ENCODE peak calls at places on chromosomes 13 and 19, in seven cellular contexts. F is fibroblast of mammary gland, W is astrocyte, X is upper lobe of right lung, U is Peyer's patch, T is AG09319, R is fibroblast of lung. H is an unnamed sample.

GRCh38 chr13:70732611-70733010 is 624.4 kb upstream of the KLHL1 start:
- DNase-seq in F (no peak), W (no peak), X (no peak), U (no peak), T (no peak), R (no peak), H (no peak)

GRCh38 chr19:722553-723101 is 13.9 kb downstream of the PALM start:
- DNase-seq in F (no peak), W (no peak), X (no peak), U (no peak), T (no peak), R (no peak), H (no peak)

GRCh38 chr19:11300811-11301120 is 4.8 kb downstream of the TSPAN16 start:
- DNase-seq in F (no peak), W (no peak), X (no peak), U (no peak), T (no peak), R (no peak), H (no peak)

GRCh38 chr13:44309771-44310767 is 63.6 kb upstream of the SERP2 start:
- DNase-seq in F (peak), W (peak), X (no peak), U (no peak), T (no peak), R (peak), H (no peak)

GRCh38 chr19:35332817-35333216 is 3.8 kb downstream of the CD22 start:
- DNase-seq in F (no peak), W (no peak), X (no peak), U (no peak), T (no peak), R (no peak), H (no peak)

GRCh38 chr13:111460548-111461444 is 140.4 kb downstream of the TEX29 start:
- DNase-seq in F (peak), W (peak), X (no peak), U (peak), T (peak), R (peak), H (no peak)

GRCh38 chr19:18696023-18696422 is 12.5 kb downstream of the CRTC1 start:
- DNase-seq in F (no peak), W (no peak), X (no peak), U (no peak), T (no peak), R (no peak), H (no peak)

GRCh38 chr19:39679056-39679790 is 23.5 kb downstream of the LGALS16 start:
- DNase-seq in F (no peak), W (no peak), X (no peak), U (no peak), T (no peak), R (no peak), H (no peak)

GRCh38 chr19:19146000-19146608 is 7.8 kb upstream of the TMEM161A start:
- DNase-seq in F (peak), W (no peak), X (peak), U (peak), T (peak), R (peak), H (peak)

DNA sequence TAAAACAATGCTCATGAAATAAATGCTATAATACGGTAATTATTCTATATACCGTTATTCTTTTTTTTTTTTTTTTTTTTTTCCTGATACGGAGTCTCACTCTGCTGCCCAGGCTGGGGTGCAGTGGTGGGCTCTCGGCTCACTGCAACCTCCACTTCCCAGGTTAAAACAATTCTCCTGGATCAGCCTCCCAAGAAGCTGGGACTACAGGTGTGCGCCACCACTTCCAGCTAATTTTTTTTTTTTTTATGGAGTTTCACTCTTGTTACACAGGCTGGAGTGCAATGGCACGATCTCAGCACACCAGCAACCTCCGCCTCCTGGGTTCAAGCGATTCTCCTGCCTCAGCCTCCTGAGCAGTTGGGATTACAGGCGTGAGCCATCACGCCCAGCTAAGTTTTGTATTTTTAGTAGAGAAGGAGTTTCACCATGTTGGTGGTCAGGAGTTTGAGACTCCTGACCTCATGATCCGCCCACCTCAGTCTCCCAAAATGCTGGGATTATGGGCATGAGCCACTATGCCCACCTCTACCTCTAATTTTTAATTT is 6.9 kb downstream of the PPP1R15A start:
- DNase-seq in F (no peak), W (no peak), X (no peak), U (no peak), T (no peak), R (no peak), H (no peak)
- TF ChIP-seq CTCF in F (no peak), W (no peak), X (no peak), U (no peak), T (no peak), R (no peak), H (no peak)

GRCh38 chr13:102724923-102725322 is 30.1 kb upstream of the METTL21C start:
- DNase-seq in F (peak), W (peak), X (no peak), U (no peak), T (no peak), R (peak), H (no peak)

GRCh38 chr13:102726430-102726829 is 31.6 kb upstream of the METTL21C start:
- DNase-seq in F (peak), W (no peak), X (no peak), U (no peak), T (no peak), R (no peak), H (no peak)

GRCh38 chr13:102729560-102730275 is 34.9 kb upstream of the METTL21C start:
- DNase-seq in F (peak), W (peak), X (no peak), U (no peak), T (no peak), R (peak), H (no peak)
- TF ChIP-seq CTCF in F (no peak), W (no peak), X (no peak), U (no peak), T (no peak), R (no peak), H (no peak)

GRCh38 chr19:12526542-12526941 is 24.7 kb downstream of the ZNF564 start:
- DNase-seq in F (no peak), W (no peak), X (no peak), U (no peak), T (no peak), R (no peak), H (no peak)

GRCh38 chr19:12527034-12527836 is 24.0 kb downstream of the ZNF564 start:
- DNase-seq in F (peak), W (peak), X (no peak), U (no peak), T (no peak), R (peak), H (no peak)

DNA sequence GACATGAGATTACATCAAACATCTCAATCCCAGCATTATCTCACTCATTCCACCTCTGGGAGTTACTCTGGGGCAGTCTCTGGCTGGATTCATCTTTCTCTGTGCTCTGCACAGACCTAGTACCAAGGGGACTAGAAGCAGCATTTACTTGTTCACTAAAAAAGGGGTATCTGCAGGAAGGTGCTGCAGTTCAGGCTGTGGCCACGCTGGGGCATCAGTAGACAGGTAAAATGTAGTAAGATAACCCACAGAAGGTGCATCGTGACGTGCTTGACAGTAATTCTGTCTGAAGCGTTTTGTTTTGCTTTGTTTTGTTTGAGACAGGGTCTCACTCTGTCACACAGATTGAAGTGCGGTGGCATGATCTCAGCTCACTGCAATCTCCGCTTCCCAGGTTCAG is 29.3 kb downstream of the ZNF564 start:
- DNase-seq in F (no peak), W (no peak), X (no peak), U (no peak), T (no peak), R (no peak), H (no peak)
- TF ChIP-seq CTCF in F (no peak), W (no peak), X (no peak), U (peak), T (no peak), R (no peak), H (no peak)

DNA sequence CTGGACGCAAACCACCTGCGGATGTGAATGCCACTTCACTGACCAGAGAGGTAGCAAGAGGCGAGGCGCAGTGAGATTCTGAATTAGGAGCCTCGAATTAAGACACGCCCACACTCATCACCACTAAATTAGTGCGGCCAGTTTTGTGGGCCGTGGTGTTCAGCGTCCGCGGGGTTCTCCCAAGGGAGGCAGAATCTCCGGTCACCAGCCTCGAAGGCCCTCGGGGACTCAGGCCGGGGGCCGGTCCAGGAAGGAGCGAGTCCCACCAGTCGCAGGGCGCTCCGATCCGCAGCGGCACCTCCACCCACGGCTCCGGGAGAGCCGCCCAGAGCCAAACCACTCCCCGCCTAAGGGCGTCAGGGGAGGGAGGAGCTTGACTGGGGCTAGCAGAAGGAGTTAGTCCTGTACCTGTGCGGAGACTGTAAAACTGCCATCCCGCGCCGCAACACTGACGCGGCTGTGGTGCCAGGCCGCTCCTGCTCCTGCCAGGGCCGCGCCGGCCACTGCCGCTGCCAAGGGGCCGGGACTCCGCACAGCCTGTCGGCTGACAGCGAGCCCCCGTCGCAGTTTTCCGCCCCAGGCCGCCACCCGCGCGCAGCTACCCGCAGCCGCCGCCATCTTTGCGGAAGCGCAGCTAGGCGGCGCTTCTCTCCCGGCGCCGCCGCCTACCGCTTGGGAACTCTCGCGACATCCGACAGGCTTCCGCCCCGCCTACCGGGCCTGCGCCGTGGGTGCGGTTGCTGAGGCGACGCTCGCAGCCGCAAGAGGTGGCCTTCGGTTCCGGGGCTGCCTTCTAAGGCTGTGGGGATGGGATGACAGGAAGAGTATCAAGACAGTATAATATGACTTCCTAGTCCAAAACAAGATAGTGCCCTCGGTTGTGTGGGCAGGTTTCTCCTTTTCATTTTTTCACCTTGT is at the start of gene MICU2:
- DNase-seq in F (peak), W (peak), X (peak), U (peak), T (peak), R (peak), H (peak)
- TF ChIP-seq CTCF in F (no peak), W (no peak), X (peak), U (peak), T (no peak), R (peak), H (no peak)

DNA sequence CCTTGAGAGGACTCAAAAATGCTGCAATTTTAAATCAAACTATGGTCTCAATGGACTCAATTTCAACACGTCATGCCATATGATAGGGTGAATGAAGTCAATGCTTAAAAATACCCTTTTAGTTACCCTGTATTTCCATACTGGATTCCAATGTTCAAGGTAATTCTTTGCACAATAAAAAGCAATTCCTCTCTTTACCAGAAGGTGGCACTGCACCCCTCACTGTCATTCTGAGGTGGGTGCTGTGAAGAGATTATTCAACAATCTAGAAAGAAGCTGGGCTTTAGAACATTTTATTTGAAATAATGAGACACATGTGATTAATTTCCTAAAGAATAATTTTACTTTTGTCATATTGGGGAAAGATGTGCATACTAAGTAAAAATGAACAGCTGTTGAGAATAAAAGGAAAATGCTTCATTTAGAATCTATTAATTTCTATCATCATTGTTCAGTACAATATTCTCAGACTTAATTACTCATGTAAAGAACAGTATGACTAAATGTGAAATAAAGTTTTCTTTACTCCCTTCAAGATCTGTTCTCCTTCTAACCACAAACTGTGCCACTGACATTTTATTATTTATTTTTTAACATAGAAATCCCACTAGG is 789.1 kb downstream of the GPC5 start:
- DNase-seq in F (peak), W (peak), X (no peak), U (no peak), T (no peak), R (peak), H (no peak)
- TF ChIP-seq CTCF in F (peak), W (peak), X (peak), U (peak), T (peak), R (peak), H (peak)

GRCh38 chr19:3361384-3362216 is 4.8 kb upstream of the NFIC start:
- DNase-seq in F (no peak), W (no peak), X (no peak), U (no peak), T (no peak), R (no peak), H (no peak)

GRCh38 chr19:3358919-3359849 is 7.2 kb upstream of the NFIC start:
- DNase-seq in F (peak), W (no peak), X (peak), U (peak), T (no peak), R (peak), H (peak)

GRCh38 chr19:3359850-3360493 is 6.4 kb upstream of the NFIC start:
- DNase-seq in F (no peak), W (no peak), X (peak), U (no peak), T (no peak), R (no peak), H (peak)

GRCh38 chr19:3362217-3362907 is 4.0 kb upstream of the NFIC start:
- DNase-seq in F (no peak), W (no peak), X (no peak), U (no peak), T (no peak), R (no peak), H (no peak)

GRCh38 chr19:3360494-3361383 is 5.6 kb upstream of the NFIC start:
- DNase-seq in F (peak), W (no peak), X (peak), U (peak), T (no peak), R (no peak), H (peak)
- TF ChIP-seq CTCF in F (no peak), W (no peak), X (no peak), U (no peak), T (peak), R (no peak), H (no peak)

DNA sequence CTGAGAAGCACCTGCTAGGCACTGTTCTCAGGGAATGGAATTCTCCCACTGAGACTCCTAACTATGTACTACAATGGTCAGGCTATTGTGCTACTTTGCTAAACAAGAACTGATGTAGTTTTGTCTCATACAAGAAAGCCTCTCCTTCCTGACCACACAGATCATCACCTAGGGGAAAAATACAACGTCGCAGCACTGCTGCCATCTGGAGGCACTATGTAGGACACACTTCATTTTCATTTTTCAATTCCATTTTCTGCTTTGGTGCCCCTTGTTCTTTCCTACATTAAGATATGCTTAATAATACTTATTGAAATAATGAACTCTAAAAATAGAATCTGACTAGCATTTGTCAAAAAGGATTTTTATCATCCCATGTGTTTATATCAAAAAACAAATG is 21.1 kb downstream of the PROSER1 start:
- DNase-seq in F (peak), W (no peak), X (no peak), U (no peak), T (no peak), R (peak), H (no peak)
- TF ChIP-seq CTCF in F (peak), W (peak), X (peak), U (peak), T (peak), R (peak), H (no peak)

GRCh38 chr19:3808420-3809143 is 22.4 kb upstream of the MATK start:
- DNase-seq in F (no peak), W (no peak), X (no peak), U (no peak), T (no peak), R (no peak), H (no peak)
- TF ChIP-seq CTCF in F (no peak), W (no peak), X (no peak), U (no peak), T (no peak), R (no peak), H (no peak)

H was measured in activated B cell treated with CpG ODN at 0.5 μM for 24 hours.